ENCODE peak calls at places on chromosomes 5 and 9, in nine cellular contexts. One of them, this sample, is unnamed.

GRCh38 chr5:87876616-87877015 is 392.0 kb downstream of the TMEM161B start:
- DNase-seq in endodermal cell: no peak
- DNase-seq in progenitor cell of endocrine pancreas: no peak
- DNase-seq in gastrocnemius medialis: no peak
- DNase-seq in fibroblast of lung: no peak
- DNase-seq in H9: no peak
- DNase-seq in lung: no peak
- DNase-seq in astrocyte of the cerebellum: no peak
- DNase-seq in mucosa of descending colon: no peak
- DNase-seq in this sample: no peak

GRCh38 chr9:124322618-124323432 is 65.1 kb downstream of the NEK6 start:
- DNase-seq in lung: no peak
- DNase-seq in endodermal cell: no peak
- DNase-seq in H9: no peak
- DNase-seq in fibroblast of lung: no peak
- DNase-seq in progenitor cell of endocrine pancreas: no peak
- DNase-seq in mucosa of descending colon: no peak
- DNase-seq in gastrocnemius medialis: no peak
- DNase-seq in astrocyte of the cerebellum: no peak
- DNase-seq in this sample: no peak

GRCh38 chr9:134317431-134318414 is 8.5 kb upstream of the RXRA start:
- DNase-seq in progenitor cell of endocrine pancreas: no peak
- DNase-seq in H9: no peak
- DNase-seq in fibroblast of lung: no peak
- DNase-seq in endodermal cell: no peak
- DNase-seq in gastrocnemius medialis: no peak
- DNase-seq in lung: no peak
- DNase-seq in astrocyte of the cerebellum: no peak
- DNase-seq in mucosa of descending colon: peak; percentile 39
- DNase-seq in this sample: no peak

GRCh38 chr5:71810023-71810422 is 90.9 kb downstream of the CARTPT start:
- DNase-seq in gastrocnemius medialis: no peak
- DNase-seq in progenitor cell of endocrine pancreas: no peak
- DNase-seq in endodermal cell: peak; percentile 59
- DNase-seq in H9: no peak
- DNase-seq in fibroblast of lung: no peak
- DNase-seq in mucosa of descending colon: no peak
- DNase-seq in lung: no peak
- DNase-seq in astrocyte of the cerebellum: no peak
- DNase-seq in this sample: no peak

GRCh38 chr9:128143409-128144238 is 5.6 kb upstream of the LCN2 start:
- DNase-seq in astrocyte of the cerebellum: no peak
- DNase-seq in gastrocnemius medialis: no peak
- DNase-seq in H9: no peak
- DNase-seq in fibroblast of lung: no peak
- DNase-seq in mucosa of descending colon: peak; percentile 57
- DNase-seq in endodermal cell: no peak
- DNase-seq in lung: no peak
- DNase-seq in progenitor cell of endocrine pancreas: no peak
- DNase-seq in this sample: no peak

GRCh38 chr5:32100903-32101302 is 73.2 kb downstream of the GOLPH3 start:
- DNase-seq in lung: no peak
- DNase-seq in gastrocnemius medialis: no peak
- DNase-seq in endodermal cell: no peak
- DNase-seq in astrocyte of the cerebellum: no peak
- DNase-seq in progenitor cell of endocrine pancreas: no peak
- DNase-seq in mucosa of descending colon: no peak
- DNase-seq in H9: no peak
- DNase-seq in fibroblast of lung: no peak
- DNase-seq in this sample: no peak

GRCh38 chr5:65811895-65812294 is 89.9 kb downstream of the NLN start:
- DNase-seq in lung: no peak
- DNase-seq in H9: no peak
- DNase-seq in astrocyte of the cerebellum: no peak
- DNase-seq in fibroblast of lung: no peak
- DNase-seq in gastrocnemius medialis: no peak
- DNase-seq in mucosa of descending colon: no peak
- DNase-seq in progenitor cell of endocrine pancreas: no peak
- DNase-seq in endodermal cell: no peak
- DNase-seq in this sample: no peak

GRCh38 chr9:111959468-111959941 is 62.9 kb downstream of the UGCG start:
- DNase-seq in gastrocnemius medialis: peak; percentile 69
- DNase-seq in H9: no peak
- DNase-seq in endodermal cell: no peak
- DNase-seq in fibroblast of lung: peak; percentile 82
- DNase-seq in lung: no peak
- DNase-seq in mucosa of descending colon: peak; percentile 76
- DNase-seq in progenitor cell of endocrine pancreas: no peak
- DNase-seq in astrocyte of the cerebellum: no peak
- DNase-seq in this sample: no peak

GRCh38 chr9:134600431-134600830 is 41.2 kb upstream of the COL5A1 start:
- DNase-seq in lung: peak; percentile 1
- DNase-seq in astrocyte of the cerebellum: no peak
- DNase-seq in gastrocnemius medialis: no peak
- DNase-seq in endodermal cell: no peak
- DNase-seq in H9: no peak
- DNase-seq in fibroblast of lung: no peak
- DNase-seq in mucosa of descending colon: no peak
- DNase-seq in progenitor cell of endocrine pancreas: no peak
- DNase-seq in this sample: no peak

GRCh38 chr9:89419978-89420394 is 77.9 kb downstream of the SEMA4D start:
- DNase-seq in H9: no peak
- DNase-seq in astrocyte of the cerebellum: no peak
- DNase-seq in progenitor cell of endocrine pancreas: no peak
- DNase-seq in mucosa of descending colon: peak; percentile 40
- DNase-seq in endodermal cell: no peak
- DNase-seq in lung: no peak
- DNase-seq in gastrocnemius medialis: no peak
- DNase-seq in fibroblast of lung: no peak
- DNase-seq in this sample: no peak

GRCh38 chr9:127181595-127182190 is 59.3 kb upstream of the ANGPTL2 start:
- DNase-seq in H9: no peak
- DNase-seq in mucosa of descending colon: no peak
- DNase-seq in endodermal cell: peak; percentile 28
- DNase-seq in gastrocnemius medialis: no peak
- DNase-seq in fibroblast of lung: no peak
- DNase-seq in progenitor cell of endocrine pancreas: no peak
- DNase-seq in lung: no peak
- DNase-seq in astrocyte of the cerebellum: no peak
- DNase-seq in this sample: no peak

GRCh38 chr5:71740015-71740753 is 21.1 kb downstream of the CARTPT start:
- DNase-seq in gastrocnemius medialis: no peak
- DNase-seq in H9: no peak
- DNase-seq in lung: no peak
- DNase-seq in astrocyte of the cerebellum: no peak
- DNase-seq in progenitor cell of endocrine pancreas: no peak
- DNase-seq in fibroblast of lung: no peak
- DNase-seq in mucosa of descending colon: no peak
- DNase-seq in endodermal cell: no peak
- DNase-seq in this sample: no peak

DNA sequence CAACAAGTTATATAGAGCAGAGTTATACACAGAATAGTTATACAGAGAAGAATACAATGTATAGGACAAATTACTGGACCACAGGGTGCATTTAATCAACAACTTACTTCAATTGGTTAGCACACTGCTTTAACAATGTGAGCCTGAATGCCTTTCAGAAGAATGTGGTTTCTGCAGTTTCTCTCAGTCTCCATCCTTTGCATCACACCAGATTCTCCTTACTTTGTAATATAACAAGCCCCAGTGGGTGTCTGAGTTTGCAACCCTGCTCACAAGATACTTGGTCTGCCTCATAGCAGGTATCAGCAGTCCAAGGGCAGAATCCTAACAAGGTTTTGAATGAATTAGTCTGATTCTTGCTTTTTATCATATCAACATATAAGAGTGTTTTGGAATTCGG is 114.6 kb downstream of the GABRB2 start:
- DNase-seq in lung: no peak
- DNase-seq in fibroblast of lung: no peak
- DNase-seq in progenitor cell of endocrine pancreas: no peak
- DNase-seq in gastrocnemius medialis: no peak
- DNase-seq in mucosa of descending colon: no peak
- DNase-seq in astrocyte of the cerebellum: no peak
- DNase-seq in endodermal cell: no peak
- DNase-seq in H9: no peak
- DNase-seq in this sample: no peak
- TF ChIP-seq CTCF in lung: no peak
- TF ChIP-seq CTCF in fibroblast of lung: no peak
- TF ChIP-seq CTCF in progenitor cell of endocrine pancreas: no peak
- TF ChIP-seq CTCF in gastrocnemius medialis: no peak
- TF ChIP-seq CTCF in mucosa of descending colon: no peak
- TF ChIP-seq CTCF in astrocyte of the cerebellum: no peak
- TF ChIP-seq CTCF in endodermal cell: no peak
- TF ChIP-seq CTCF in H9: no peak
- TF ChIP-seq CTCF in this sample: no peak

GRCh38 chr9:136848393-136849037 is 694 bp upstream of the PHPT1 start:
- DNase-seq in astrocyte of the cerebellum: no peak
- DNase-seq in mucosa of descending colon: peak; percentile 79
- DNase-seq in lung: no peak
- DNase-seq in progenitor cell of endocrine pancreas: no peak
- DNase-seq in gastrocnemius medialis: no peak
- DNase-seq in fibroblast of lung: no peak
- DNase-seq in H9: no peak
- DNase-seq in endodermal cell: peak; percentile 86
- DNase-seq in this sample: peak; percentile 45

GRCh38 chr9:136847065-136847826 is 2.0 kb upstream of the PHPT1 start:
- DNase-seq in mucosa of descending colon: peak; percentile 85
- DNase-seq in astrocyte of the cerebellum: no peak
- DNase-seq in H9: peak; percentile 93
- DNase-seq in lung: peak; percentile 73
- DNase-seq in gastrocnemius medialis: no peak
- DNase-seq in fibroblast of lung: peak; percentile 87
- DNase-seq in endodermal cell: peak; percentile 95
- DNase-seq in progenitor cell of endocrine pancreas: no peak
- DNase-seq in this sample: peak; percentile 59

GRCh38 chr9:136846376-136847064 is 2.7 kb upstream of the PHPT1 start:
- DNase-seq in astrocyte of the cerebellum: no peak
- DNase-seq in progenitor cell of endocrine pancreas: no peak
- DNase-seq in mucosa of descending colon: no peak
- DNase-seq in H9: peak; percentile 52
- DNase-seq in fibroblast of lung: no peak
- DNase-seq in endodermal cell: peak; percentile 70
- DNase-seq in gastrocnemius medialis: no peak
- DNase-seq in lung: no peak
- DNase-seq in this sample: no peak

GRCh38 chr9:136849038-136849959 is at the start of gene PHPT1:
- DNase-seq in endodermal cell: peak; percentile 99
- DNase-seq in astrocyte of the cerebellum: peak; percentile 98
- DNase-seq in progenitor cell of endocrine pancreas: peak; percentile 97
- DNase-seq in gastrocnemius medialis: peak; percentile 99
- DNase-seq in lung: peak; percentile 98
- DNase-seq in fibroblast of lung: peak; percentile 99
- DNase-seq in H9: peak; percentile 99
- DNase-seq in mucosa of descending colon: peak; percentile 99
- DNase-seq in this sample: peak; percentile 97

DNA sequence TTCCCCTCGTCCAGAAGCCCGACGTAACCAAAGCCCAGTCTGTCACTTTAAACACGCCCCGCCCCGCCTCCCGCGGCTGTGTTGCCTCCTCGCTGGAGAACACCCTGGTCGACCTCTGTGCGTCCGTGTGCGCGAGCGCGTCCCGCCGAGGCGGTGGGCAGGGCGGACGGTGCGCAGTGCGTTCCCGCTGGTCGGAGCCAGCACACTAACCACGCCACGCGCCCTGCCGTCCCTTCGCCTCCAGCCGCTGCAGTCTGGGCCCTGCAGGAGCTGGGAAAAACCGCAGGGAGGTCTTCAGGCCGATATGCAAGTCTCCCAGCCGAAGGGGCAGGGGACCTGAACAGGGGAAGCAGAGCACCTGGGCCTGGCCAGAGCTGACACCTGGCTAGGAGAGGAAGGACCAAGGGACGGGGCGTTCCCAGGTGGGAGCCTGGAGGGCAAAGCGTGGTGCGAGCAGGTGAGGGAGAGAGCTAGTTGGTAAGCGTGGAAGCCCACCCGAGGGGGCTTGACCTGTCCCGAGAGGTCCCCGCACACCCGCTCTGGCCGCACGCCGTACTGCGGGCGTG is 1.3 kb upstream of the PHPT1 start:
- DNase-seq in lung: peak; percentile 90
- DNase-seq in astrocyte of the cerebellum: no peak
- DNase-seq in fibroblast of lung: peak; percentile 86
- DNase-seq in mucosa of descending colon: peak; percentile 96
- DNase-seq in H9: peak; percentile 84
- DNase-seq in gastrocnemius medialis: peak; percentile 73
- DNase-seq in endodermal cell: peak; percentile 94
- DNase-seq in progenitor cell of endocrine pancreas: peak; percentile 53
- DNase-seq in this sample: peak; percentile 72
- TF ChIP-seq CTCF in lung: no peak
- TF ChIP-seq CTCF in astrocyte of the cerebellum: no peak
- TF ChIP-seq CTCF in fibroblast of lung: no peak
- TF ChIP-seq CTCF in mucosa of descending colon: no peak
- TF ChIP-seq CTCF in H9: no peak
- TF ChIP-seq CTCF in gastrocnemius medialis: no peak
- TF ChIP-seq CTCF in endodermal cell: no peak
- TF ChIP-seq CTCF in progenitor cell of endocrine pancreas: no peak
- TF ChIP-seq CTCF in this sample: no peak

DNA sequence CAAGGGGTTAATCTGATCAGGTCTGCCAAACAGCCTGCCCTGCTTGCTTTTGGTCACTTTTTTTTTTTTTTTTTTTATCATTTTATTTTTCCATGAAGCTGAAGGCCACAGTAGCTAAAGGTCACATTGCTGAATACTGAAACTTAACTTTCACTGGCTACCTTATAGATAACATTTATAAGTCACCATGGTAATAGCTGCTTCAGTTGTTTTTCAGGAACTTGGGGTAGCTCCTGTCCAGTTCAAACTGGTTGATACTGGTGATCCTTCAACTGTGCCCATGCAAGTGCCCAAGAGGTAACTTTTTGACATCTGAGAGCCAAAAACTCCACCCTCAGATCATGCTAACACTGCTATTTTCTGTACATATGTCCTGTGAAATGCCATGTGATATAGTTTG is 68.3 kb upstream of the RGS7BP start:
- DNase-seq in H9: no peak
- DNase-seq in gastrocnemius medialis: no peak
- DNase-seq in astrocyte of the cerebellum: peak; percentile 0
- DNase-seq in mucosa of descending colon: no peak
- DNase-seq in lung: no peak
- DNase-seq in fibroblast of lung: peak; percentile 5
- DNase-seq in endodermal cell: no peak
- DNase-seq in progenitor cell of endocrine pancreas: no peak
- DNase-seq in this sample: no peak
- TF ChIP-seq CTCF in H9: no peak
- TF ChIP-seq CTCF in gastrocnemius medialis: no peak
- TF ChIP-seq CTCF in astrocyte of the cerebellum: no peak
- TF ChIP-seq CTCF in mucosa of descending colon: no peak
- TF ChIP-seq CTCF in lung: no peak
- TF ChIP-seq CTCF in fibroblast of lung: no peak
- TF ChIP-seq CTCF in endodermal cell: no peak
- TF ChIP-seq CTCF in progenitor cell of endocrine pancreas: no peak
- TF ChIP-seq CTCF in this sample: no peak

DNA sequence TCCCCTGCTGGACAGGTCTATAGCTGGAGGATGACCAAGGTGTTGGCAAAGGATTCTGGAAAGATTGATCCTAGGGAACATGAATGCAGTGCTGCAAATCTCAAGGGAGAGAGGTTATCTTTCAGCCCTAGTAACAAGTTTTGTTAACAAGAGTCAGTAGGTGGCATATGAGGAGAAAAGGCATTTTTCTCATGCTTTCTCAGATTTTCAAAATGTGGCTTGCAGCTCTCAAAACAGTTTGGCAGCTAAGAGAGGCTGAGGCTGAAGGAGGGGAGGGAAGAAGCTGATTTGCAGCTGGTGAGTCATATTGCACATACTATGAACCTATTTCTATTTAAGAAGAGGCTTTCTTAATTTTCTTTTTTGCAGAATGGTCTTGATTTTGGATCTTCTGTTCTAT is 64.3 kb upstream of the PCA3 start:
- DNase-seq in astrocyte of the cerebellum: peak; percentile 72
- DNase-seq in mucosa of descending colon: no peak
- DNase-seq in endodermal cell: no peak
- DNase-seq in fibroblast of lung: peak; percentile 75
- DNase-seq in gastrocnemius medialis: no peak
- DNase-seq in progenitor cell of endocrine pancreas: no peak
- DNase-seq in lung: no peak
- DNase-seq in H9: no peak
- DNase-seq in this sample: no peak
- TF ChIP-seq CTCF in astrocyte of the cerebellum: peak; percentile 18
- TF ChIP-seq CTCF in mucosa of descending colon: no peak
- TF ChIP-seq CTCF in endodermal cell: no peak
- TF ChIP-seq CTCF in fibroblast of lung: peak; percentile 19
- TF ChIP-seq CTCF in gastrocnemius medialis: no peak
- TF ChIP-seq CTCF in progenitor cell of endocrine pancreas: no peak
- TF ChIP-seq CTCF in lung: no peak
- TF ChIP-seq CTCF in H9: no peak
- TF ChIP-seq CTCF in this sample: no peak

This sample was measured in endothelial cell.